ENCODE peak calls at places on chromosomes 11 and 22, in six cellular contexts. U is AG09309, N is iPS DF 6.9, L is cardiac muscle cell, J is tibial nerve, P is astrocyte of the cerebellum. Q is an unnamed sample.

GRCh38 chr11:47915407-47916137 is 64.8 kb upstream of the PTPRJ start:
- DNase-seq in U (no peak), N (no peak), L (no peak), J (no peak), P (no peak), Q (no peak)

GRCh38 chr11:130315354-130315970 is 745 bp upstream of the ZBTB44 start:
- DNase-seq in U (no peak), N (peak), L (peak), J (peak), P (no peak), Q (no peak)

GRCh38 chr22:49896201-49896600 is 22.0 kb downstream of the ALG12 start:
- DNase-seq in U (no peak), N (no peak), L (no peak), J (no peak), P (no peak), Q (no peak)

GRCh38 chr22:37020192-37020479 is 594 bp downstream of the MPST start:
- DNase-seq in U (no peak), N (no peak), L (peak), J (peak), P (no peak), Q (no peak)

GRCh38 chr11:78229106-78229505 is 40.4 kb downstream of the USP35 start:
- DNase-seq in U (no peak), N (no peak), L (no peak), J (no peak), P (no peak), Q (no peak)

GRCh38 chr11:34274712-34275398 is 83.0 kb downstream of the ABTB2 start:
- DNase-seq in U (peak), N (no peak), L (peak), J (peak), P (peak), Q (peak)

GRCh38 chr11:64638017-64638664 is 47.1 kb downstream of the SLC22A12 start:
- DNase-seq in U (no peak), N (no peak), L (peak), J (no peak), P (no peak), Q (no peak)

GRCh38 chr11:119599864-119600593 is 129.0 kb downstream of the NECTIN1 start:
- DNase-seq in U (no peak), N (no peak), L (no peak), J (no peak), P (no peak), Q (no peak)

GRCh38 chr22:27995801-27996528 is 76.9 kb upstream of the PITPNB start:
- DNase-seq in U (no peak), N (no peak), L (no peak), J (no peak), P (no peak), Q (no peak)

GRCh38 chr22:45317551-45318167 is 7.9 kb downstream of the FAM118A start:
- DNase-seq in U (peak), N (no peak), L (peak), J (peak), P (no peak), Q (no peak)

GRCh38 chr11:135074397-135074998 is 662.5 kb upstream of the B3GAT1 start:
- DNase-seq in U (no peak), N (no peak), L (peak), J (no peak), P (no peak), Q (no peak)

GRCh38 chr11:13475091-13475490 is 12.1 kb upstream of the BTBD10 start:
- DNase-seq in U (no peak), N (no peak), L (no peak), J (no peak), P (no peak), Q (no peak)

GRCh38 chr11:130583866-130584265 is 135.4 kb downstream of the ADAMTS15 start:
- DNase-seq in U (no peak), N (no peak), L (no peak), J (no peak), P (no peak), Q (no peak)

GRCh38 chr11:102986815-102987214 is 31.3 kb upstream of the MMP13 start:
- DNase-seq in U (no peak), N (no peak), L (no peak), J (no peak), P (peak), Q (no peak)

GRCh38 chr22:35218079-35218478 is 39.2 kb upstream of the HMGXB4 start:
- DNase-seq in U (no peak), N (no peak), L (no peak), J (no peak), P (no peak), Q (no peak)

GRCh38 chr22:44459041-44459440 is 39.0 kb downstream of the RTL6 start:
- DNase-seq in U (no peak), N (no peak), L (no peak), J (no peak), P (no peak), Q (no peak)

GRCh38 chr22:49925525-49926128 is 7.2 kb downstream of the CRELD2 start:
- DNase-seq in U (no peak), N (no peak), L (no peak), J (no peak), P (no peak), Q (no peak)

GRCh38 chr11:63845305-63845704 is 6.4 kb downstream of the MARK2 start:
- DNase-seq in U (no peak), N (no peak), L (peak), J (no peak), P (no peak), Q (peak)

GRCh38 chr11:7968686-7969085 is 3.4 kb upstream of the NLRP10 start:
- DNase-seq in U (no peak), N (no peak), L (no peak), J (no peak), P (no peak), Q (no peak)

GRCh38 chr11:57777969-57778317 is 16.3 kb downstream of the CTNND1 start:
- DNase-seq in U (no peak), N (no peak), L (peak), J (no peak), P (no peak), Q (no peak)

GRCh38 chr22:37160037-37160436 is 10.3 kb upstream of the IL2RB start:
- DNase-seq in U (no peak), N (no peak), L (no peak), J (no peak), P (no peak), Q (no peak)

GRCh38 chr11:32366671-32367070 is 68.7 kb downstream of the WT1 start:
- DNase-seq in U (no peak), N (no peak), L (peak), J (no peak), P (peak), Q (no peak)

GRCh38 chr11:24963879-24964278 is 467.0 kb downstream of the LUZP2 start:
- DNase-seq in U (no peak), N (no peak), L (peak), J (no peak), P (no peak), Q (no peak)

GRCh38 chr22:39655736-39656285 is 85.3 kb downstream of the CACNA1I start:
- DNase-seq in U (no peak), N (no peak), L (no peak), J (no peak), P (no peak), Q (no peak)

GRCh38 chr11:61041755-61042518 is 60.4 kb upstream of the CD5 start:
- DNase-seq in U (no peak), N (no peak), L (peak), J (no peak), P (no peak), Q (no peak)

GRCh38 chr22:33404723-33405122 is 346.5 kb upstream of the SYN3 start:
- DNase-seq in U (no peak), N (no peak), L (no peak), J (no peak), P (no peak), Q (no peak)

GRCh38 chr11:16840951-16841350 is 102.5 kb downstream of the C11orf58 start:
- DNase-seq in U (no peak), N (no peak), L (no peak), J (no peak), P (no peak), Q (no peak)

GRCh38 chr11:117924631-117925170 is 4.5 kb downstream of the TMPRSS13 start:
- DNase-seq in U (no peak), N (no peak), L (no peak), J (no peak), P (no peak), Q (no peak)

GRCh38 chr11:10529279-10529678 is 11.7 kb downstream of the RNF141 start:
- DNase-seq in U (no peak), N (no peak), L (no peak), J (no peak), P (no peak), Q (no peak)

GRCh38 chr22:36299911-36300310 is 47.0 kb downstream of the APOL1 start:
- DNase-seq in U (no peak), N (no peak), L (no peak), J (no peak), P (no peak), Q (no peak)

GRCh38 chr11:46675288-46675851 is 25.0 kb downstream of the ARHGAP1 start:
- DNase-seq in U (peak), N (no peak), L (peak), J (peak), P (peak), Q (no peak)

GRCh38 chr11:47083913-47084312 is 92.8 kb downstream of the ARFGAP2 start:
- DNase-seq in U (peak), N (no peak), L (peak), J (no peak), P (no peak), Q (peak)

GRCh38 chr11:88534185-88534584 is 196.6 kb upstream of the CTSC start:
- DNase-seq in U (no peak), N (no peak), L (no peak), J (no peak), P (no peak), Q (no peak)

GRCh38 chr11:88535916-88536547 is 198.5 kb upstream of the CTSC start:
- DNase-seq in U (peak), N (no peak), L (peak), J (no peak), P (peak), Q (peak)

GRCh38 chr11:88537613-88538012 is 200.1 kb upstream of the CTSC start:
- DNase-seq in U (no peak), N (no peak), L (no peak), J (no peak), P (no peak), Q (no peak)

GRCh38 chr11:88535266-88535665 is 197.7 kb upstream of the CTSC start:
- DNase-seq in U (no peak), N (no peak), L (no peak), J (no peak), P (peak), Q (no peak)

DNA sequence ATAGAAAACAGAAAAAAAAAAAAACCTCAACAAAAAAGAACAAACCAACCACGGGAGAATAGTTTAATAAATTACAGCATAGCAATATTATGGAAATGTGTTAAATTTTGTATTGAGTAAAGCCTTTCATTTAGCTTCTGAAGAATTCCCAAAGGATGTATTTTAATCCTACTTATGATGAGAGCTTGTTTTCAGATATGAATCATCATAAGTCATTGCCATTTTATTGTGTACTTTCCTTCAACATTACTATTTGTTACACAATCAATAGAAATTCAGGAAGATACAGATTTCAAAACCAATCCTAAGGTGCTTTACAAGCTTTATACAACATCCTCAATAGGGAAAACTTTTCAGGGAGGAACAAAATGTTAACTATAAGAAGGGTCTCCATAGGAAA is 200.6 kb upstream of the CTSC start:
- DNase-seq in U (peak), N (no peak), L (peak), J (no peak), P (no peak), Q (no peak)
- H3K4me3 ChIP-seq in U (no peak), N (no peak), L (no peak), J (no peak), P (no peak), Q (no peak)

GRCh38 chr11:124082371-124082770 is 32.9 kb upstream of the VWA5A start:
- DNase-seq in U (no peak), N (no peak), L (no peak), J (no peak), P (no peak), Q (no peak)
- H3K4me3 ChIP-seq in U (no peak), N (no peak), L (no peak), J (no peak), P (no peak), Q (no peak)

GRCh38 chr11:1389932-1390587 is at the start of gene BRSK2:
- DNase-seq in U (no peak), N (no peak), L (no peak), J (no peak), P (no peak), Q (no peak)
- H3K4me3 ChIP-seq in U (peak), N (peak), L (peak), J (peak), P (peak), Q (peak)

DNA sequence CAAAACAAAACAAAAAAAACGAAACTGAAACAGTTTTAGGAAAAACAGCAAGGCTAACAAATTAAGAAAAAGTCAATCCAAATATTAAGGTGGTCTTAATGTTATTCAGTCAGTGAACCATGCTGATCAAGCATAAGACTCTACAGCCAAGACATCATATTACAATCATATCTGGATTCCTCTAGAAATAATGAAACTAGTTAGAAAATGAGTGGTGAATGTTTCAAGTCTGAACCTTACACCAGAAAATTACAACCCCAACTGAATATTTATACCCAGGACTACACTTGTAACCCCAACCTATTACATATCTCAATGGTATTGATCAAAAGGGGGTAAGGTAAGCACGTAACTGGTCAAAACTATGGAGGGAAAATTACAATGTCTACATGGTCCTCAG is 48.8 kb downstream of the ACAT1 start:
- DNase-seq in U (no peak), N (no peak), L (no peak), J (no peak), P (no peak), Q (no peak)
- H3K4me3 ChIP-seq in U (no peak), N (no peak), L (no peak), J (no peak), P (no peak), Q (no peak)

DNA sequence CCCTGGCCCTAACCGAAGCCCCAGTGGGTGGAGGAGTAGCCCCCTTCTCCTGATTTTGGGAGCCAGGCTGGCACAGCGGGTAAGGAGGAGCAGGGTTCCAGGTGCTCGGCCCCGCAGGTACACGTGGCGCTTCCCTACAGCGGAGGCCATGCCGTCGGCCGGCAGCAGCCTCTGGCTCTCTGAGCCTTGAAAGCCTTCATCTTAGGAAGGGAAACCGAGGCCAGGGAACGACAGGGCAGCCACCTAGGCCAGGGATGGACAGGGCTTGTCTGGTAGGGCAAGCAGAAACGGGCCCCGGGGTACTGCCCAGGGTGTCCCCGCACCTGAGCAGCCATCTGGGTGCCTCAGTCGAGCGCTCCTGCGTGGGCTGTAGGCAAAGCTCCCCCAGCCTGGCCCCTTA is 28.7 kb downstream of the MOB2 start:
- DNase-seq in U (no peak), N (no peak), L (no peak), J (no peak), P (no peak), Q (no peak)
- H3K4me3 ChIP-seq in U (no peak), N (no peak), L (no peak), J (no peak), P (no peak), Q (no peak)

GRCh38 chr11:67409261-67409666 is 5.4 kb downstream of the TBC1D10C start:
- DNase-seq in U (no peak), N (no peak), L (no peak), J (no peak), P (no peak), Q (no peak)
- H3K4me3 ChIP-seq in U (no peak), N (no peak), L (no peak), J (no peak), P (no peak), Q (no peak)

DNA sequence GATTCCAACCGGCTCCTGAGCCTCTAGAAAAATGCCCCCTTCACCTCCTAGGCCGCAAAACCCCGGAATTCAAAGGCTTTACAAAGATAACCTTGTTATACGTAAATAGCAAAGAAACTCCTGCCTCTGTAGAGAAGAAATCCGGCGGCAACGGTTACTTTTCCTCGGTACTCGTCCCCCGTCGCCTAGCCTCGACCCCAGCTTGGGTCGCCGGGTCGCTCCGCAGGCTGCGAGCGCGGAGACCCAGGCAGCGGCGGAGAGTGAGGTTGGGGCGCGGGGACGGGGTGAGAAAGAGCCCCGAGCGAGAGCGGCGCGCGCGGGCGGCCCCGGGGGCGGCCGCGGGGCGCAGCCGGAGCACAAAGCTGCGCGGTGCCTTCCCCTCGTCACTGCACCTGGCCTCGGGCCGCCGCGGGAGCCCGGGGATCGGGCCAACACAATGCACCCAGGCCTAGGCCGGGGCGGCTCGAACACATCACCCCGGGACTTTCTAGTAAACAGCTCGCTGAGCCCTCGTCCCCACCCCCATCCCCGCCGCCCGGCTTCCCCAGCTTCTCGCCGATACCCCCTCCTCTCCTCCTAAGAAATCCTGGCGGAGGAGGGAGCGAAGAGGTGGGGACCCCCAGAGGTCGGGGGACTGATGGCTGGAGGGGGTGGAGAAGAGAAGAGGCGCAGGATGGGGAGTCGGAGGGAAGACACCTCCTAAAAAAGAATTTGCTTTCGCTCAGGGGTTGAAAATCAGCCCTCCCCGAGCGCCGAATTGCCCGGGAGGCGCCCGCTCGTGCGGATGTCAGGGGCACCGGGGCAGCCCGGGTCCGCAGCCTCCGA is 874 bp downstream of the MPPED2 start:
- DNase-seq in U (no peak), N (no peak), L (no peak), J (no peak), P (no peak), Q (no peak)
- H3K4me3 ChIP-seq in U (peak), N (peak), L (peak), J (peak), P (peak), Q (no peak)

GRCh38 chr11:111939836-111940604 is 2.9 kb downstream of the DIXDC1 start:
- DNase-seq in U (no peak), N (no peak), L (peak), J (no peak), P (peak), Q (peak)

GRCh38 chr11:111936045-111936400 is 1.1 kb upstream of the DIXDC1 start:
- DNase-seq in U (no peak), N (no peak), L (no peak), J (no peak), P (no peak), Q (no peak)

GRCh38 chr11:111937859-111938258 is 716 bp downstream of the DIXDC1 start:
- DNase-seq in U (no peak), N (no peak), L (no peak), J (no peak), P (no peak), Q (no peak)

GRCh38 chr11:111937461-111937769 is 272 bp downstream of the DIXDC1 start:
- DNase-seq in U (no peak), N (no peak), L (no peak), J (no peak), P (no peak), Q (no peak)

DNA sequence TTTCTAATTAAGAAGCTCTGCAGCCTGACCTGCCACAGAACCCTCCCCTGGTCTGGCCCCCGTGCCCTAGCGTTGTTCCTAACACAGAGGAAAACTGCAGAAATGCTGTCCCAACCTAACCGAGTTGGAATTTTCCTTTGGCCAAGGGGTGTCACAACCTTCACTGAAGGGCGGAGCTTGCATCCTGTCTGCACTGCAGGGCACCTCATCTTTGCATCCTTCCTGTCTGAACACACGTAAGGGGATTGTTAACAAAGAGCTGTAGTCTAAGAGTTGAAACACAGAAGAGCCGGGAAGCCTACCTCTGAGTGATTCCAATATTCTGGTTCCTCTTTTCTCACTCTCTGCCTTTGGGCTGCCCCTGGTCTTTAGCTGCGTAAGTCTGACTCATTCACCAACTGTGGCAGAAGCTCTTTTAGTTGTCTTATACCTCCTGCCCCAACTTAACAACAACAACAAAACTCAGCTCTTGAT is 1.6 kb downstream of the DIXDC1 start:
- DNase-seq in U (no peak), N (no peak), L (peak), J (no peak), P (no peak), Q (no peak)
- H3K4me3 ChIP-seq in U (no peak), N (no peak), L (no peak), J (peak), P (peak), Q (peak)

GRCh38 chr11:122727101-122727929 is 71.8 kb downstream of the UBASH3B start:
- DNase-seq in U (no peak), N (no peak), L (no peak), J (no peak), P (no peak), Q (no peak)
- H3K4me3 ChIP-seq in U (no peak), N (no peak), L (no peak), J (no peak), P (no peak), Q (no peak)